ENCODE peak calls at places on chromosome 20, in nine cellular contexts. K is GM12891; R is activated CD4-positive, alpha-beta T cell treated with anti-CD3 and anti-CD28 coated beads, Interleukin-2, amount 10 ng/mL, durations not matched to agents 7 days and 5 days; H is T-helper 2 cell; M is IMR-90; C is keratinocyte; U is EL; D is HS-27A; V is body of pancreas. E is an unnamed sample.

GRCh38 chr20:34180460-34181108 is 60.6 kb upstream of the ASIP start:
- DNase-seq in K (no peak), R (no peak), H (no peak), M (no peak), C (no peak), U (peak), D (no peak), V (peak), E (no peak)

GRCh38 chr20:17992224-17992637 is 23.4 kb downstream of the MGME1 start:
- DNase-seq in K (no peak), R (no peak), H (peak), M (no peak), C (no peak), U (no peak), D (no peak), V (no peak), E (no peak)

GRCh38 chr20:49345538-49345937 is 67.7 kb upstream of the ZNFX1 start:
- DNase-seq in K (no peak), R (no peak), H (no peak), M (peak), C (peak), U (peak), D (peak), V (peak), E (no peak)

GRCh38 chr20:15854871-15855270 is 718.4 kb downstream of the KIF16B start:
- DNase-seq in K (no peak), R (no peak), H (no peak), M (no peak), C (no peak), U (no peak), D (no peak), V (no peak), E (no peak)

GRCh38 chr20:57877995-57878394 is 168.2 kb upstream of the PMEPA1 start:
- DNase-seq in K (no peak), R (no peak), H (no peak), M (no peak), C (no peak), U (no peak), D (no peak), V (no peak), E (no peak)

GRCh38 chr20:2379511-2380229 is 1.0 kb upstream of the TGM6 start:
- DNase-seq in K (no peak), R (peak), H (peak), M (no peak), C (no peak), U (no peak), D (no peak), V (no peak), E (no peak)

GRCh38 chr20:1509237-1509636 is 18.0 kb upstream of the SIRPB2 start:
- DNase-seq in K (no peak), R (peak), H (peak), M (peak), C (no peak), U (peak), D (no peak), V (no peak), E (no peak)

GRCh38 chr20:9458075-9458818 is 56.1 kb upstream of the LAMP5 start:
- DNase-seq in K (no peak), R (no peak), H (peak), M (peak), C (no peak), U (peak), D (no peak), V (peak), E (no peak)

GRCh38 chr20:5539656-5540055 is 210.5 kb upstream of the SHLD1 start:
- DNase-seq in K (no peak), R (no peak), H (no peak), M (no peak), C (no peak), U (no peak), D (no peak), V (no peak), E (no peak)

GRCh38 chr20:32672982-32673727 is 586 bp downstream of the C20orf203 start:
- DNase-seq in K (peak), R (peak), H (peak), M (no peak), C (no peak), U (no peak), D (no peak), V (no peak), E (no peak)

GRCh38 chr20:62740286-62741141 is 31.9 kb downstream of the NTSR1 start:
- DNase-seq in K (peak), R (peak), H (peak), M (peak), C (peak), U (peak), D (peak), V (no peak), E (no peak)

GRCh38 chr20:53183181-53183580 is 211.0 kb downstream of the TSHZ2 start:
- DNase-seq in K (no peak), R (no peak), H (no peak), M (no peak), C (no peak), U (no peak), D (no peak), V (no peak), E (no peak)

GRCh38 chr20:22686097-22686496 is 101.7 kb upstream of the FOXA2 start:
- DNase-seq in K (no peak), R (no peak), H (peak), M (peak), C (no peak), U (peak), D (peak), V (peak), E (no peak)

GRCh38 chr20:25285091-25285647 is 37.3 kb downstream of the PYGB start:
- DNase-seq in K (no peak), R (no peak), H (no peak), M (no peak), C (no peak), U (no peak), D (no peak), V (no peak), E (no peak)

GRCh38 chr20:44092551-44093248 is 94.3 kb downstream of the JPH2 start:
- DNase-seq in K (no peak), R (peak), H (peak), M (peak), C (no peak), U (peak), D (no peak), V (no peak), E (peak)

GRCh38 chr20:50982372-50982771 is 23.8 kb downstream of the MOCS3 start:
- DNase-seq in K (no peak), R (peak), H (no peak), M (peak), C (peak), U (peak), D (no peak), V (no peak), E (no peak)

GRCh38 chr20:24236204-24236603 is 233.2 kb upstream of the SYNDIG1 start:
- DNase-seq in K (no peak), R (no peak), H (no peak), M (no peak), C (no peak), U (no peak), D (no peak), V (no peak), E (no peak)

GRCh38 chr20:12171927-12172581 is 254.4 kb downstream of the BTBD3 start:
- DNase-seq in K (no peak), R (no peak), H (no peak), M (peak), C (no peak), U (no peak), D (no peak), V (no peak), E (no peak)

GRCh38 chr20:47489448-47489872 is 12.2 kb upstream of the NCOA3 start:
- DNase-seq in K (no peak), R (peak), H (peak), M (no peak), C (no peak), U (no peak), D (no peak), V (no peak), E (no peak)

GRCh38 chr20:55253765-55254164 is 751.6 kb downstream of the CBLN4 start:
- DNase-seq in K (no peak), R (no peak), H (no peak), M (no peak), C (no peak), U (no peak), D (no peak), V (no peak), E (no peak)

GRCh38 chr20:58389324-58389967 is 417 bp downstream of the VAPB start:
- DNase-seq in K (peak), R (peak), H (peak), M (peak), C (no peak), U (peak), D (peak), V (peak), E (no peak)

GRCh38 chr20:17925300-17925939 is 43.2 kb downstream of the SNX5 start:
- DNase-seq in K (no peak), R (no peak), H (no peak), M (no peak), C (no peak), U (no peak), D (no peak), V (peak), E (no peak)

GRCh38 chr20:1061484-1062221 is 56.7 kb upstream of the PSMF1 start:
- DNase-seq in K (no peak), R (no peak), H (no peak), M (no peak), C (no peak), U (no peak), D (no peak), V (no peak), E (no peak)

GRCh38 chr20:57608516-57608915 is 11.7 kb downstream of the ZBP1 start:
- DNase-seq in K (no peak), R (no peak), H (no peak), M (no peak), C (no peak), U (no peak), D (no peak), V (no peak), E (no peak)

GRCh38 chr20:47392015-47392720 is 35.7 kb upstream of the ZMYND8 start:
- DNase-seq in K (no peak), R (no peak), H (no peak), M (peak), C (peak), U (peak), D (peak), V (no peak), E (no peak)

GRCh38 chr20:54625497-54625896 is 150.1 kb downstream of the DOK5 start:
- DNase-seq in K (no peak), R (no peak), H (no peak), M (no peak), C (no peak), U (no peak), D (no peak), V (peak), E (no peak)

GRCh38 chr20:45368221-45368980 is 5.4 kb downstream of the SYS1 start:
- DNase-seq in K (peak), R (peak), H (peak), M (no peak), C (no peak), U (no peak), D (no peak), V (no peak), E (no peak)

GRCh38 chr20:20491110-20491783 is 123.3 kb downstream of the INSM1 start:
- DNase-seq in K (no peak), R (no peak), H (no peak), M (peak), C (no peak), U (peak), D (no peak), V (no peak), E (no peak)

GRCh38 chr20:47228654-47229053 is 127.8 kb downstream of the ZMYND8 start:
- DNase-seq in K (no peak), R (no peak), H (no peak), M (no peak), C (no peak), U (no peak), D (no peak), V (no peak), E (no peak)

GRCh38 chr20:17897566-17898307 is 70.9 kb downstream of the SNX5 start:
- DNase-seq in K (no peak), R (no peak), H (no peak), M (no peak), C (no peak), U (peak), D (no peak), V (no peak), E (no peak)

GRCh38 chr20:58447733-58448391 is 58.8 kb downstream of the VAPB start:
- DNase-seq in K (no peak), R (peak), H (peak), M (peak), C (no peak), U (peak), D (no peak), V (peak), E (peak)

GRCh38 chr20:58703765-58704331 is 11.2 kb downstream of the NPEPL1 start:
- DNase-seq in K (no peak), R (no peak), H (no peak), M (no peak), C (no peak), U (no peak), D (no peak), V (no peak), E (no peak)

GRCh38 chr20:61924211-61924857 is 141.3 kb downstream of the TAF4 start:
- DNase-seq in K (no peak), R (no peak), H (no peak), M (no peak), C (no peak), U (no peak), D (no peak), V (no peak), E (no peak)

GRCh38 chr20:37773260-37773825 is 79.5 kb downstream of the CTNNBL1 start:
- DNase-seq in K (no peak), R (no peak), H (no peak), M (no peak), C (no peak), U (no peak), D (no peak), V (no peak), E (no peak)

GRCh38 chr20:54515788-54516324 is 40.5 kb downstream of the DOK5 start:
- DNase-seq in K (no peak), R (no peak), H (no peak), M (peak), C (no peak), U (no peak), D (no peak), V (no peak), E (no peak)

GRCh38 chr20:21322083-21322710 is 19.1 kb downstream of the XRN2 start:
- DNase-seq in K (no peak), R (no peak), H (no peak), M (peak), C (no peak), U (no peak), D (no peak), V (no peak), E (no peak)